ENCODE peak calls at places on chromosome 11, in six cellular contexts. W is IMR-90, J is H9, N is neuronal stem cell, V is mesenchymal stem cell, A is H1. U is an unnamed sample.

GRCh38 chr11:18671246-18671645 is 27.3 kb upstream of the TMEM86A start:
- DNase-seq in A (no peak), J (no peak), V (no peak), N (no peak), W (no peak), U (no peak)

GRCh38 chr11:12087075-12087775 is 23.2 kb upstream of the MICAL2 start:
- DNase-seq in N (no peak), V (peak), W (peak), A (no peak), J (no peak), U (peak)

GRCh38 chr11:69657456-69657910 is 16.5 kb downstream of the CCND1 start:
- DNase-seq in N (no peak), V (no peak), W (no peak), J (no peak), A (no peak), U (no peak)

GRCh38 chr11:117734596-117734995 is 62.4 kb downstream of the DSCAML1 start:
- DNase-seq in N (no peak), W (no peak), J (no peak), V (no peak), A (no peak), U (no peak)

GRCh38 chr11:86047275-86047991 is 21.5 kb downstream of the PICALM start:
- DNase-seq in N (no peak), W (peak), A (no peak), J (no peak), V (peak), U (peak)

GRCh38 chr11:113411536-113411935 is 24.0 kb downstream of the ANKK1 start:
- DNase-seq in N (no peak), V (no peak), W (no peak), J (no peak), A (no peak), U (no peak)

GRCh38 chr11:32187106-32187505 is 96.2 kb downstream of the RCN1 start:
- DNase-seq in V (no peak), N (no peak), J (no peak), A (no peak), W (no peak), U (peak)

GRCh38 chr11:120709808-120710207 is 198.3 kb downstream of the GRIK4 start:
- DNase-seq in N (no peak), W (no peak), V (no peak), A (peak), J (no peak), U (no peak)

GRCh38 chr11:16111690-16112089 is 244.7 kb downstream of the SOX6 start:
- DNase-seq in J (no peak), W (no peak), N (no peak), V (no peak), A (peak), U (peak)

GRCh38 chr11:64317961-64318693 is at the start of gene PRDX5:
- DNase-seq in N (peak), A (peak), W (peak), V (peak), J (peak), U (peak)

GRCh38 chr11:3094223-3094824 is 37.1 kb upstream of the CARS1 start:
- DNase-seq in V (no peak), J (no peak), A (peak), W (no peak), N (no peak), U (no peak)

GRCh38 chr11:122099345-122100045 is 16.5 kb downstream of the BLID start:
- DNase-seq in A (no peak), V (peak), W (peak), N (no peak), J (no peak), U (no peak)

GRCh38 chr11:101442171-101442570 is 141.6 kb downstream of the TRPC6 start:
- DNase-seq in J (no peak), N (no peak), A (no peak), W (peak), V (peak), U (peak)

GRCh38 chr11:13940611-13941256 is 21.8 kb upstream of the SPON1 start:
- DNase-seq in N (no peak), V (no peak), A (no peak), W (no peak), J (no peak), U (no peak)

GRCh38 chr11:58832246-58832645 is 12.3 kb downstream of the GLYATL2 start:
- DNase-seq in V (no peak), A (no peak), W (no peak), J (no peak), N (no peak), U (no peak)

GRCh38 chr11:3124821-3125220 is 40.3 kb downstream of the OSBPL5 start:
- DNase-seq in W (no peak), N (no peak), A (no peak), J (no peak), V (no peak), U (no peak)

GRCh38 chr11:108961095-108961494 is 296.2 kb downstream of the DDX10 start:
- DNase-seq in A (no peak), N (no peak), V (peak), J (no peak), W (no peak), U (no peak)

GRCh38 chr11:116472661-116473060 is 300.1 kb downstream of the BUD13 start:
- DNase-seq in W (no peak), A (no peak), N (no peak), V (no peak), J (no peak), U (no peak)

GRCh38 chr11:85779956-85780640 is 30.8 kb downstream of the SYTL2 start:
- DNase-seq in W (peak), N (no peak), A (no peak), V (peak), J (no peak), U (no peak)

GRCh38 chr11:61080986-61081590 is 21.2 kb upstream of the CD5 start:
- DNase-seq in J (no peak), A (no peak), N (no peak), V (no peak), W (no peak), U (no peak)

GRCh38 chr11:61080526-61080925 is 21.8 kb upstream of the CD5 start:
- DNase-seq in A (no peak), J (no peak), V (no peak), W (no peak), N (no peak), U (no peak)

GRCh38 chr11:61082161-61082870 is 20.0 kb upstream of the CD5 start:
- DNase-seq in J (no peak), N (no peak), A (no peak), W (no peak), V (no peak), U (no peak)

GRCh38 chr11:61082931-61083531 is 19.3 kb upstream of the CD5 start:
- DNase-seq in A (no peak), V (no peak), W (no peak), N (no peak), J (no peak), U (no peak)

DNA sequence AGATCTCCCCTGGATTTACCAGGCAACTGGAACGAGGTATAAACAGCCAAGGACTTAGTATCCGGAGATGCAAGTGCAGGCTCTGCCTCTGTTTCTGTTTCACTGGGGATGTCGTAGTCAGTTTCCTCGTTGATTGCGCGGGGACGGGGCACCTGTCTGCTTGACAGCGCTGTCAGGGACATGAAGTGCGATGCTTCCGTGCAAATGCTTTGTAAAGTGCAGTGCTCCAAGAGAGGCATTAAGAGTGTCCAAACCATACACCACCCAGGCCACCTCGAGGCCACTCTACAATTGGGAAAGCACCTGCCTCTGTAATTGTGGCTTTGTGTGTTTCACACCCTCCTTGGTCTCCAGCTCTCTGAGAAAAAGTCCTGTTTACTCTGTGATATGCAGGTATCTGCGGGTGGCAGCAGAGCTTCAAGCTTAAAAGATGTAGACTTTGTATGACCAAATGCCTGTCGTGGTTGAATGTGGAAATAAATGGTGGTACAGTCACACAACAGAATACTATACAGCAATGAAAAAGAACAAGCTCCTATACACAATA is 18.6 kb upstream of the CD5 start:
- DNase-seq in V (no peak), J (no peak), N (no peak), A (no peak), W (no peak), U (peak)
- H4K91ac ChIP-seq in V (no peak), J (no peak), N (no peak), A (no peak), W (no peak), U (no peak)

GRCh38 chr11:65898656-65899355 is 1.4 kb downstream of the FOSL1 start:
- DNase-seq in N (no peak), W (no peak), A (no peak), V (no peak), J (no peak), U (no peak)
- H4K91ac ChIP-seq in N (no peak), W (peak), A (peak), V (peak), J (no peak), U (peak)

DNA sequence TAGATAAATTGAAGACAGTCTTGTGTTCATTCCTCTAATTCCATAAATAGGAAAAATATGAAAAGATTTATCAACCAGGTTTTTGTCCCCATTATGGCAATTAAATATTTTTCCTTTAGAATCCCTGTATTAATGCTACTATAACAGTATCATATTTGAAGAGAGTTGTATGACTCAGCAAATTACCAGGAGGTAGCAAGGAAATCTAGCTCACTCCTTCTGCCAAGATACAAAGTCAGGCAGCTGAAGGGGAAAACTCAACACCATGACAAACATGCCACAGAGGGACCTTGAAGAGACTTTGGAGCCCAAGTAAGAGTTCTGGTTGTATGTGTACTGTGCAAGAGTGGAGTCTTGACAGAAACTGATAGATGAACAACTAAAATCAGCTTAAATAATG is 143.3 kb downstream of the GUCY1A2 start:
- DNase-seq in J (no peak), W (no peak), V (no peak), A (no peak), N (no peak), U (no peak)
- H4K91ac ChIP-seq in J (no peak), W (no peak), V (no peak), A (no peak), N (no peak), U (no peak)

GRCh38 chr11:110870816-110871522 is 158.7 kb upstream of the ARHGAP20 start:
- DNase-seq in J (no peak), A (no peak), V (no peak), N (no peak), W (no peak), U (peak)
- H4K91ac ChIP-seq in J (no peak), A (peak), V (no peak), N (no peak), W (no peak), U (no peak)

GRCh38 chr11:123233978-123234340 is 38.9 kb upstream of the CLMP start:
- DNase-seq in A (no peak), N (no peak), W (no peak), J (no peak), V (no peak), U (no peak)
- H4K91ac ChIP-seq in A (no peak), N (no peak), W (no peak), J (no peak), V (no peak), U (no peak)

GRCh38 chr11:34938621-34939020 is 22.2 kb downstream of the PDHX start:
- DNase-seq in A (no peak), V (no peak), W (no peak), J (no peak), N (no peak), U (no peak)

GRCh38 chr11:34940026-34940677 is 23.7 kb downstream of the PDHX start:
- DNase-seq in V (peak), A (no peak), J (no peak), W (peak), N (no peak), U (peak)

GRCh38 chr11:34941688-34942087 is 25.3 kb downstream of the PDHX start:
- DNase-seq in V (no peak), J (no peak), N (no peak), W (no peak), A (no peak), U (no peak)

GRCh38 chr11:34936945-34937344 is 20.5 kb downstream of the PDHX start:
- DNase-seq in J (no peak), V (no peak), N (no peak), A (no peak), W (no peak), U (no peak)
- H4K91ac ChIP-seq in J (no peak), V (no peak), N (no peak), A (no peak), W (no peak), U (no peak)

GRCh38 chr11:131808466-131808865 is 438.1 kb downstream of the NTM start:
- DNase-seq in J (no peak), N (no peak), V (no peak), W (no peak), A (no peak), U (no peak)

GRCh38 chr11:131807876-131808275 is 437.5 kb downstream of the NTM start:
- DNase-seq in N (no peak), A (no peak), W (no peak), V (no peak), J (no peak), U (no peak)

GRCh38 chr11:131811380-131811779 is 441.0 kb downstream of the NTM start:
- DNase-seq in A (no peak), V (no peak), W (no peak), N (no peak), J (no peak), U (no peak)

GRCh38 chr11:131809203-131809948 is 439.0 kb downstream of the NTM start:
- DNase-seq in W (no peak), A (no peak), V (no peak), J (no peak), N (no peak), U (no peak)

DNA sequence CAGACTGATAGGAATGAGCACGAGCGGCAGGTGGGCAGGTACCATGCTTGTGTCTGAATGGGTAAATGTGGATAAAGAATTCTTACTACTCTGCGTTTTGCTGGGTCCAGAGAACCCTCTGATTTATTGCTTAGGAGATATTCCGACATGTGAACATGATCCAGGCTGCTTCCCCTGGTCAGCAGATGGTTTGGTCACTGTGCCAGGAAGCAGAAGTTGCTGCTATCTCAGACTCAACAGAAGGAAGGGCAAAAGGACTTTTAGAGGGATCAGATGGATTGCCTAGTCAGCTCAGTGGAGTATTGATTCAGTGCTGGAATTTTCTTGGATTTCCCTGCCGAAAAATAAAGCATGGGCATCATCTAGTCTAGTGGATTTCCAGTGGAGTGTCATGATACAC is 440.1 kb downstream of the NTM start:
- DNase-seq in V (no peak), W (no peak), A (no peak), J (no peak), N (no peak), U (no peak)
- H4K91ac ChIP-seq in V (no peak), W (no peak), A (no peak), J (no peak), N (no peak), U (no peak)

U was measured in trophoblast cell.